ENCODE peak calls at places on chromosomes 3 and 15, in ten cellular contexts. U is endothelial cell of umbilical vein, P is left ventricle myocardium inferior, C is OCI-LY7, K is pancreas, R is heart right ventricle, Y is heart left ventricle, E is suprapubic skin, F is kidney, A is gastrocnemius medialis. W is an unnamed sample.

GRCh38 chr3:143567823-143568222 is 280.4 kb downstream of the SLC9A9 start:
- DNase-seq in U (peak; percentile 54), P (no peak), C (no peak), K (no peak), R (no peak), Y (no peak), E (no peak), F (no peak), A (no peak), W (no peak)

GRCh38 chr3:39106281-39107055 is 959 bp downstream of the GORASP1 start:
- DNase-seq in U (peak; percentile 18), P (no peak), C (no peak), K (no peak), R (no peak), Y (no peak), E (no peak), F (no peak), A (no peak), W (peak; percentile 22)

GRCh38 chr15:53130943-53131342 is 340.8 kb upstream of the ONECUT1 start:
- DNase-seq in U (no peak), P (no peak), C (no peak), K (no peak), R (no peak), Y (no peak), E (no peak), F (no peak), A (no peak), W (no peak)

GRCh38 chr15:68417897-68418296 is 14.1 kb downstream of the ITGA11 start:
- DNase-seq in U (no peak), P (no peak), C (no peak), K (no peak), R (no peak), Y (no peak), E (no peak), F (no peak), A (no peak), W (no peak)

GRCh38 chr3:111311126-111311525 is 230.9 kb upstream of the CD96 start:
- DNase-seq in U (no peak), P (no peak), C (no peak), K (no peak), R (no peak), Y (no peak), E (no peak), F (no peak), A (no peak), W (no peak)

GRCh38 chr3:60772584-60772983 is 478.7 kb downstream of the FHIT start:
- DNase-seq in U (no peak), P (no peak), C (no peak), K (no peak), R (no peak), Y (no peak), E (no peak), F (no peak), A (no peak), W (no peak)

GRCh38 chr3:149245738-149246451 is 24.3 kb upstream of the CP start:
- DNase-seq in U (peak; percentile 33), P (no peak), C (peak; percentile 76), K (no peak), R (no peak), Y (no peak), E (no peak), F (no peak), A (no peak), W (peak; percentile 59)

GRCh38 chr15:93072440-93073394 is 16.3 kb downstream of the RGMA start:
- DNase-seq in U (peak; percentile 42), P (peak; percentile 89), C (no peak), K (peak; percentile 84), R (peak; percentile 83), Y (peak; percentile 91), E (no peak), F (peak; percentile 92), A (peak; percentile 86), W (peak; percentile 25)

GRCh38 chr3:47362704-47363103 is 18.1 kb upstream of the PTPN23 start:
- DNase-seq in U (peak; percentile 46), P (no peak), C (no peak), K (no peak), R (peak; percentile 24), Y (no peak), E (no peak), F (no peak), A (no peak), W (no peak)

GRCh38 chr15:69055251-69055650 is 40.8 kb downstream of the NOX5 start:
- DNase-seq in U (no peak), P (no peak), C (no peak), K (no peak), R (no peak), Y (no peak), E (no peak), F (no peak), A (no peak), W (no peak)

GRCh38 chr15:50425219-50425618 is 1.0 kb downstream of the USP8 start:
- DNase-seq in U (no peak), P (no peak), C (no peak), K (no peak), R (no peak), Y (no peak), E (no peak), F (no peak), A (no peak), W (no peak)

GRCh38 chr3:189517981-189518380 is 113.2 kb upstream of the TP63 start:
- DNase-seq in U (no peak), P (no peak), C (no peak), K (no peak), R (no peak), Y (no peak), E (no peak), F (no peak), A (no peak), W (no peak)

GRCh38 chr3:8223766-8224165 is 277.9 kb upstream of the LMCD1 start:
- DNase-seq in U (no peak), P (no peak), C (no peak), K (no peak), R (peak; percentile 7), Y (peak; percentile 27), E (no peak), F (no peak), A (no peak), W (peak; percentile 27)

GRCh38 chr15:87267798-87268197 is 988.7 kb downstream of the NTRK3 start:
- DNase-seq in U (no peak), P (no peak), C (no peak), K (no peak), R (no peak), Y (no peak), E (no peak), F (no peak), A (no peak), W (peak; percentile 24)

GRCh38 chr3:38214560-38214959 is 49.2 kb downstream of the OXSR1 start:
- DNase-seq in U (no peak), P (no peak), C (no peak), K (no peak), R (no peak), Y (no peak), E (no peak), F (no peak), A (no peak), W (no peak)

GRCh38 chr3:98457543-98457942 is 5.5 kb upstream of the OR5K1 start:
- DNase-seq in U (no peak), P (no peak), C (no peak), K (no peak), R (no peak), Y (no peak), E (no peak), F (no peak), A (no peak), W (no peak)
- TF ChIP-seq CTCF in U (no peak), P (no peak), C (peak; percentile 24), K (no peak), R (no peak), Y (no peak), E (no peak), F (no peak), A (no peak), W (no peak)

GRCh38 chr3:14156201-14156600 is 22.2 kb downstream of the XPC start:
- DNase-seq in U (no peak), P (no peak), C (no peak), K (no peak), R (no peak), Y (no peak), E (peak; percentile 63), F (no peak), A (no peak), W (no peak)

GRCh38 chr3:14154242-14154641 is 24.2 kb downstream of the XPC start:
- DNase-seq in U (peak; percentile 58), P (no peak), C (no peak), K (no peak), R (no peak), Y (no peak), E (no peak), F (no peak), A (no peak), W (no peak)

GRCh38 chr3:14153663-14154062 is 24.7 kb downstream of the XPC start:
- DNase-seq in U (no peak), P (no peak), C (no peak), K (no peak), R (no peak), Y (no peak), E (peak; percentile 52), F (no peak), A (no peak), W (no peak)

GRCh38 chr3:14152963-14153355 is 25.4 kb downstream of the XPC start:
- DNase-seq in U (no peak), P (no peak), C (no peak), K (no peak), R (no peak), Y (no peak), E (no peak), F (no peak), A (no peak), W (no peak)

DNA sequence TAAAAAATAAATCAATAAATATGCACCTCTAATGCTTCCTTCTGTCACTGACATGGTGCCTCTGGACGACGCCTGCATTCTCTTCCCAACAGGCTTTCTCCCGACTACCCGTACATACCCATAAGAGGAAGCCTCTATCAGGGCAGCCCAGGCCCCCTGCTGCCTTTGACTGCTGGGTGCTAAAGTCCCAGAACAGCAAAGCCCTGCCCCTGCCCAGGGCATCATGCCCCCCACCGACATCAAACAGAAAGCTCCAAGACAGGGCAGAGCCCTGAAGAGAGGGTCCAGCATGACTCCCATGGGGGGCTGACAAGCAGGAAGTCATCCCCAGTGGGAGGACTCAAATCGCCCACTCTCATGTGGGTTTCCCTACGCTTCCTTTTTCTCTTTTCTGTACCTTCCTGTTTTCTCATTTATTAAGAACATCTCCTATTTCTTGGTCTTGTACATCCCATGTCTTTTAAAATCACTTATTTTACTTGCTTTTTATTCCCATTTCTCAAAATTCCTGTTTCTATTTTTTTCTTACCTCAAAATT is 23.4 kb downstream of the XPC start:
- DNase-seq in U (no peak), P (no peak), C (no peak), K (no peak), R (no peak), Y (no peak), E (peak; percentile 60), F (peak; percentile 54), A (no peak), W (no peak)
- H3K36me3 ChIP-seq in U (peaks cover 31% of the 10 kb centered on the region), P (peaks cover 83% of the 10 kb centered on the region), C (peaks cover 74% of the 10 kb centered on the region), K (peaks cover 6% of the 10 kb centered on the region), R (peaks cover 9% of the 10 kb centered on the region), Y (peaks cover 34% of the 10 kb centered on the region), E (peaks cover 87% of the 10 kb centered on the region), F (peaks cover 76% of the 10 kb centered on the region), A (peaks cover 52% of the 10 kb centered on the region), W (peaks cover 57% of the 10 kb centered on the region)

GRCh38 chr15:94582368-94582767 is 351.0 kb downstream of the MCTP2 start:
- DNase-seq in U (peak; percentile 85), P (no peak), C (peak; percentile 41), K (no peak), R (peak; percentile 30), Y (no peak), E (no peak), F (no peak), A (no peak), W (no peak)
- TF ChIP-seq CTCF in U (peak; percentile 80), P (peak; percentile 54), C (peak; percentile 72), K (no peak), R (peak; percentile 54), Y (peak; percentile 55), E (no peak), F (peak; percentile 53), A (no peak), W (no peak)

GRCh38 chr15:38176696-38177095 is 75.9 kb upstream of the SPRED1 start:
- DNase-seq in U (no peak), P (no peak), C (no peak), K (no peak), R (no peak), Y (no peak), E (no peak), F (no peak), A (no peak), W (no peak)
- H3K36me3 ChIP-seq in U (no peaks in the 10 kb centered on the region), P (no peaks in the 10 kb centered on the region), C (no peaks in the 10 kb centered on the region), K (no peaks in the 10 kb centered on the region), R (no peaks in the 10 kb centered on the region), Y (no peaks in the 10 kb centered on the region), E (no peaks in the 10 kb centered on the region), F (no peaks in the 10 kb centered on the region), A (no peaks in the 10 kb centered on the region), W (no peaks in the 10 kb centered on the region)